ENCODE peak calls at places on chromosomes 7 and 10, in six cellular contexts. V, J, N, F, O and B are unnamed samples. For H3K36me3, the result is how much of the 10 kb centered on the place peaks cover.

GRCh38 chr7:29239638-29240037 is 45.1 kb downstream of the CHN2 start:
- DNase-seq in V (no peak), J (no peak), N (peak), F (peak), O (no peak), B (no peak)

GRCh38 chr10:5040781-5041470 is 37.3 kb upstream of the AKR1C2 start:
- DNase-seq in V (no peak), J (no peak), N (no peak), F (no peak), O (no peak), B (no peak)

GRCh38 chr10:70357447-70358035 is 24.9 kb downstream of the LRRC20 start:
- DNase-seq in V (no peak), J (no peak), N (no peak), F (no peak), O (no peak), B (peak)

GRCh38 chr7:83324596-83324995 is 161.9 kb upstream of the PCLO start:
- DNase-seq in V (no peak), J (no peak), N (no peak), F (no peak), O (no peak), B (no peak)

GRCh38 chr7:30348083-30348560 is 63.7 kb downstream of the ZNRF2 start:
- DNase-seq in V (peak), J (no peak), N (no peak), F (peak), O (no peak), B (peak)

GRCh38 chr10:18246967-18247366 is 106.7 kb downstream of the CACNB2 start:
- DNase-seq in V (no peak), J (no peak), N (no peak), F (no peak), O (no peak), B (no peak)

GRCh38 chr10:79976999-79977398 is 28.1 kb upstream of the SFTPD start:
- DNase-seq in V (no peak), J (no peak), N (no peak), F (no peak), O (no peak), B (no peak)

GRCh38 chr7:52504546-52504945 is 530.9 kb upstream of the POM121L12 start:
- DNase-seq in V (no peak), J (no peak), N (no peak), F (no peak), O (no peak), B (no peak)

DNA sequence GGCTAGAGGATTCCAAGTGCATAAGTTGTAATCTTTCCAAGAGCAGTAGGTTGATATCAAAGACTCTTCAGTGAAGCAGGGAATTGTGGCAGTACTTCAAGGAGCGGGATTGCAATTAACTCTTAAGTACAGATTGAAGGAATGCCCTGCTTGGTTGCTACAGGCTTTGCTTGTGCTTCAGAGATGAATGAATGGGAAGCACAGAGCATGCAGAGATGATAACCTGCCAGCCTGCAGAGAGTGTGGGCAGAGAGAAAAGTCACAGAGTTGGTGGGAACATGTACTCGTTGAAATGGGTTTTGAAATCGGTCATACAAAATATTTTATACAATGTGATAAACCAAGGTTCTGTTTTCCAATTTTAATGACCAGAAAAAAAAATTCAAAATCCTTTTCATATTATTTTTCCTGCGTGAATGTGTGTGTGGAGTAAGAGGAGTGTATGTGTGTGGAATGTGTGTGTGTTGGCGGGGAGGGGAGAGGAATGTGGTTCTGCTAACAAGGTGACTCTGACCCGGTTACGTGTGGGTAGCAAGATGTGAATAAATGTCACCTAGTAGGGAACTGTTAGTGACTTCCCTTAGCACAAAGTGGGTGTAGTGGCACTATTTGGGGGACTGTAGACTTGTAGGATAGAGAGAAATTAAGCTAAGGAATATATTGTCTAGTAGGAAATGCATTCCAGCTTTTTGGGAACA is 697.8 kb downstream of the GATA3 start:
- DNase-seq in V (no peak), J (no peak), N (no peak), F (no peak), O (no peak), B (no peak)
- H3K4me3 ChIP-seq in V (no peak), J (no peak), N (no peak), F (no peak), O (no peak), B (no peak)

DNA sequence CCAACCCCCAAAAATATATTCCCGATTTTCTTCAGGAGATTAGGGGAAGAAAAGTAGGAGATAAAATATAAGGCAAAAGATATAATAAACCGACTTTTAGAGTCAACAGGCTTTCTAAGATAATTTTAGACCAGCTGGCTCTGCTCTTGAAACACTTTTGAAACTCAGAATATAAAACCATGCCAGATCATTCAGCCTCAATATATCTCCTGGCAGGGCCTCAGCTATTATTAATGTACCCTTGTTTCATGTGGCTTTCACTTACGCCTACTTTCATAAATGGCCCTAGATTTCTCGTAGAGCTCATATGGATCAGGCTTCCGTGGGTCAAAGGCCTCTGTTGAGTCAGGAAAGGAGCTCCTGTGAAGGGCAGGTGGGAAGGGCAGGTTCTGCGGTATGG is 396.0 kb downstream of the PHTF2 start:
- DNase-seq in V (no peak), J (no peak), N (no peak), F (no peak), O (no peak), B (no peak)
- H3K36me3 ChIP-seq in V (under half), J (under half), N (under half), F (under half), O (under half), B (under half)

GRCh38 chr7:155815332-155816191 is 3.3 kb upstream of the SHH start:
- DNase-seq in V (peak), J (peak), N (peak), F (peak), O (no peak), B (peak)
- TF ChIP-seq CTCF in V (peak), J (peak), N (peak), F (peak), O (no peak), B (peak)

DNA sequence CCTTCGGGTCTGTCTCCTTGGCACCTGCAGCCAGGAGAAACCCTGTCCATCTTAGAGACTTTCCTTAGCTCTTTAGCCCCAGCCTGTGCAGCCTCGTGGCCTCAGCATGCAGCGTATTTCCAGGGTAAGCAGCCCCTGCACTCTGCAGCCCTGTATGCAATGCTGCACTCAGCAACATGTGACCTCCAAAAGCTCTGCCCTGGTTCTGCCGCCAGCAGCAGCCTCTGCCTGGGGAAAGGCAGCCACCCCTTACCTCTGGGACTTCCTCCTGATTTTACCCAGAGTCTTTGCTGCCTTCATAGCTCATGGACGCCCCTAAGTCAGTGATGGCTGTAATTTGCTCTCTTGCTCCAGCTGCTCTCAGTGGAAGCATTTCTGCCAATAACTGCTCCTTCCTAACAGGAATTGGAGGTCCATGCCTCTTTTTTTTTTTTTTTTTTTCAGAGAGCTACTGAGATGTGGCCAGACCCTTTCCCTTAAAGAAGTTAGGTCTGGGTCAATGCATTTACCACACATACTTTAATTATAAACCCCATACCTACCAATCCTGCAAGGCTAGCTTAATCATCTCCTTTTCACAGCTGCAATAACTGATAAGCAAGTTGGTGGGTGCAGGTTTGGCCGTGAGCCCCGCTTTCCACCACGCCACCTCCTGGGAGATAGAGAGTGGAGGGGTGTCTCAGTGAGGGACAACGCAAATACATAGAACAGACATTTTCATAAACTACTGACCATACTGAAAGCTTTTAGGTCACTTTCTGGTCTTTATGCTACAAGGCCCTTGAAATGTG is 71.7 kb downstream of the RAMP3 start:
- DNase-seq in V (no peak), J (no peak), N (no peak), F (no peak), O (no peak), B (no peak)
- H3K4me3 ChIP-seq in V (no peak), J (no peak), N (no peak), F (no peak), O (no peak), B (no peak)

GRCh38 chr10:62087341-62087740 is 181.3 kb downstream of the RTKN2 start:
- DNase-seq in V (no peak), J (no peak), N (no peak), F (no peak), O (no peak), B (no peak)
- H3K36me3 ChIP-seq in V (under half), J (under half), N (under half), F (under half), O (half or more), B (under half)